ENCODE peak calls at places on chromosomes 2 and 18, in nine cellular contexts. P, W, T, V, M, N, F, S and L are unnamed samples.

GRCh38 chr2:226797289-226797988 is 2.2 kb downstream of the IRS1 start:
- DNase-seq in P (peak; percentile 40), W (no peak), T (peak; percentile 64), V (peak; percentile 6), M (no peak), N (peak; percentile 75), F (no peak), S (peak; percentile 58), L (no peak)

GRCh38 chr2:48170281-48170680 is 264.0 kb upstream of the FBXO11 start:
- DNase-seq in P (no peak), W (no peak), T (no peak), V (no peak), M (no peak), N (peak; percentile 69), F (no peak), S (no peak), L (no peak)

GRCh38 chr18:44852818-44853217 is 172.1 kb downstream of the SETBP1 start:
- DNase-seq in P (no peak), W (no peak), T (no peak), V (no peak), M (no peak), N (peak; percentile 1), F (no peak), S (no peak), L (no peak)

GRCh38 chr2:170716851-170717598 is 1.9 kb downstream of the SP5 start:
- DNase-seq in P (peak; percentile 25), W (peak; percentile 72), T (no peak), V (peak; percentile 85), M (peak; percentile 48), N (peak; percentile 5), F (no peak), S (peak; percentile 36), L (no peak)

GRCh38 chr2:1707771-1708351 is 36.5 kb downstream of the PXDN start:
- DNase-seq in P (peak; percentile 55), W (no peak), T (peak; percentile 72), V (peak; percentile 37), M (peak; percentile 68), N (peak; percentile 90), F (peak; percentile 57), S (peak; percentile 71), L (peak; percentile 88)

GRCh38 chr2:122627388-122627787 is 871.9 kb downstream of the TSN start:
- DNase-seq in P (no peak), W (no peak), T (no peak), V (no peak), M (no peak), N (no peak), F (peak; percentile 37), S (no peak), L (no peak)

GRCh38 chr18:48440924-48441323 is 31.7 kb upstream of the ZBTB7C start:
- DNase-seq in P (no peak), W (no peak), T (no peak), V (no peak), M (no peak), N (no peak), F (no peak), S (no peak), L (no peak)

GRCh38 chr2:73069855-73070650 is 1.5 kb downstream of the SFXN5 start:
- DNase-seq in P (no peak), W (peak; percentile 24), T (peak; percentile 77), V (no peak), M (no peak), N (peak; percentile 34), F (peak; percentile 6), S (no peak), L (no peak)

GRCh38 chr2:203802277-203803045 is 65.1 kb upstream of the CTLA4 start:
- DNase-seq in P (no peak), W (no peak), T (no peak), V (no peak), M (no peak), N (peak; percentile 50), F (peak; percentile 91), S (no peak), L (no peak)

GRCh38 chr2:127685410-127686110 is 10.2 kb upstream of the LIMS2 start:
- DNase-seq in P (no peak), W (no peak), T (peak; percentile 40), V (no peak), M (no peak), N (no peak), F (no peak), S (no peak), L (no peak)

GRCh38 chr2:233818639-233819621 is 35.4 kb downstream of the HJURP start:
- DNase-seq in P (peak; percentile 5), W (no peak), T (no peak), V (no peak), M (no peak), N (no peak), F (no peak), S (no peak), L (no peak)

GRCh38 chr2:165634855-165635254 is 159.2 kb downstream of the GALNT3 start:
- DNase-seq in P (peak; percentile 23), W (no peak), T (peak; percentile 76), V (peak; percentile 44), M (no peak), N (peak; percentile 5), F (peak; percentile 61), S (peak; percentile 59), L (peak; percentile 87)

GRCh38 chr2:169095631-169096105 is 26.3 kb downstream of the DHRS9 start:
- DNase-seq in P (no peak), W (no peak), T (no peak), V (no peak), M (peak; percentile 88), N (peak; percentile 69), F (peak; percentile 89), S (no peak), L (no peak)

GRCh38 chr2:157261199-157261782 is 3.8 kb downstream of the GALNT5 start:
- DNase-seq in P (peak; percentile 68), W (no peak), T (no peak), V (no peak), M (peak; percentile 70), N (peak; percentile 75), F (peak; percentile 52), S (no peak), L (no peak)

GRCh38 chr2:17148298-17149228 is 369.7 kb downstream of the RAD51AP2 start:
- DNase-seq in P (no peak), W (no peak), T (no peak), V (peak; percentile 36), M (no peak), N (no peak), F (peak; percentile 18), S (no peak), L (no peak)

GRCh38 chr2:127695491-127696472 is 5.5 kb upstream of the SFT2D3 start:
- DNase-seq in P (peak; percentile 58), W (peak; percentile 52), T (peak; percentile 78), V (peak; percentile 53), M (no peak), N (peak; percentile 40), F (peak; percentile 34), S (peak; percentile 72), L (no peak)

GRCh38 chr2:172448544-172449267 is 21.3 kb downstream of the ITGA6 start:
- DNase-seq in P (peak; percentile 67), W (no peak), T (no peak), V (no peak), M (no peak), N (no peak), F (no peak), S (no peak), L (no peak)

GRCh38 chr2:130869441-130870160 is 32.9 kb downstream of the ARHGEF4 start:
- DNase-seq in P (no peak), W (no peak), T (no peak), V (no peak), M (no peak), N (no peak), F (no peak), S (no peak), L (no peak)

GRCh38 chr2:143321994-143322393 is 192.8 kb downstream of the ARHGAP15 start:
- DNase-seq in P (peak; percentile 33), W (no peak), T (no peak), V (no peak), M (no peak), N (no peak), F (no peak), S (no peak), L (no peak)

GRCh38 chr18:37535968-37536367 is 29.6 kb downstream of the CELF4 start:
- DNase-seq in P (no peak), W (no peak), T (no peak), V (no peak), M (no peak), N (no peak), F (no peak), S (no peak), L (no peak)

GRCh38 chr2:177703159-177703558 is 310.6 kb downstream of the AGPS start:
- DNase-seq in P (no peak), W (no peak), T (no peak), V (no peak), M (no peak), N (no peak), F (no peak), S (no peak), L (no peak)

GRCh38 chr2:1974391-1974790 is 230.1 kb upstream of the PXDN start:
- DNase-seq in P (no peak), W (no peak), T (no peak), V (no peak), M (no peak), N (no peak), F (peak; percentile 99), S (no peak), L (peak; percentile 83)

GRCh38 chr18:28637897-28638296 is 461.0 kb upstream of the CDH2 start:
- DNase-seq in P (no peak), W (no peak), T (no peak), V (no peak), M (no peak), N (no peak), F (no peak), S (no peak), L (no peak)
- TF ChIP-seq CTCF in P (no peak), W (peak; percentile 14), T (no peak), V (no peak), M (no peak), N (no peak), F (peak; percentile 34), S (no peak), L (no peak)

DNA sequence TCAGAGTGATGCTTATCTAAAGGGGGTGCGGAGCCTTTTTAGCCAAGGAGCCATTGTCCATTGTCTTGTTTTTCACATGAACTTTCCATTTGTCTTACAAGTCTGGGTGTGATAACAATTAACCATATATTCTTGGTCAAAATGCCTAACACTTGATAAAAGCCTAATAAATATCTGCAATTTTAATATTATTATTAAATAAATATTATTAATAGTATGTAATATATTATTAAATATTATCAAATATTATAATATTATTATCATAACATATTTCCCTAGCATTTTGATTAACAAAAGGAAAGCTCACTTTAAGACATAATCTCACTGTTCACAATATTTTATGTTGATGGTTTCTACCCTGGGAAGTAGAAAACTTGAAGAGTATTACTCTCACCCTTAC is 1143.6 kb upstream of the GYPC start:
- DNase-seq in P (no peak), W (no peak), T (no peak), V (no peak), M (no peak), N (no peak), F (no peak), S (no peak), L (no peak)
- TF ChIP-seq CTCF in P (no peak), W (no peak), T (no peak), V (no peak), M (no peak), N (no peak), F (no peak), S (no peak), L (no peak)

GRCh38 chr2:132279344-132279743 is 117.6 kb upstream of the ANKRD30BL start:
- DNase-seq in P (no peak), W (no peak), T (no peak), V (no peak), M (no peak), N (no peak), F (no peak), S (no peak), L (no peak)
- TF ChIP-seq CTCF in P (no peak), W (no peak), T (no peak), V (no peak), M (no peak), N (no peak), F (no peak), S (no peak), L (no peak)

GRCh38 chr2:160581448-160581847 is 87.8 kb upstream of the RBMS1 start:
- DNase-seq in P (no peak), W (no peak), T (no peak), V (no peak), M (no peak), N (no peak), F (no peak), S (no peak), L (no peak)
- TF ChIP-seq CTCF in P (no peak), W (no peak), T (no peak), V (no peak), M (no peak), N (no peak), F (peak; percentile 25), S (no peak), L (peak; percentile 16)